ENCODE peak calls at places on chromosomes 5 and 9, in nine cellular contexts. H, Y, S, C, V, J, N, I and L are unnamed samples.

GRCh38 chr5:175671013-175671412 is 13.1 kb downstream of the HRH2 start:
- DNase-seq in H (no peak), Y (no peak), S (no peak), C (no peak), V (no peak), J (no peak), N (no peak), I (no peak), L (no peak)

GRCh38 chr5:29697786-29698414 is 1495.6 kb upstream of the CDH6 start:
- DNase-seq in H (peak; percentile 3), Y (no peak), S (peak; percentile 46), C (peak; percentile 63), V (peak; percentile 28), J (no peak), N (peak; percentile 48), I (no peak), L (peak; percentile 62)

GRCh38 chr9:85202596-85202995 is 533.1 kb downstream of the NTRK2 start:
- DNase-seq in H (no peak), Y (no peak), S (no peak), C (no peak), V (no peak), J (no peak), N (no peak), I (no peak), L (no peak)

GRCh38 chr5:181151146-181151545 is 3.8 kb downstream of the OR2V2 start:
- DNase-seq in H (peak; percentile 41), Y (no peak), S (no peak), C (peak; percentile 65), V (no peak), J (peak; percentile 18), N (peak; percentile 64), I (no peak), L (no peak)

GRCh38 chr5:60102961-60103683 is 209.6 kb upstream of the PDE4D start:
- DNase-seq in H (no peak), Y (no peak), S (no peak), C (no peak), V (no peak), J (peak; percentile 31), N (peak; percentile 28), I (no peak), L (no peak)

GRCh38 chr9:118959366-118959765 is 409.9 kb downstream of the BRINP1 start:
- DNase-seq in H (no peak), Y (no peak), S (no peak), C (no peak), V (no peak), J (no peak), N (no peak), I (no peak), L (no peak)

GRCh38 chr5:52283221-52283620 is 504.5 kb upstream of the ITGA1 start:
- DNase-seq in H (no peak), Y (no peak), S (peak; percentile 6), C (no peak), V (no peak), J (peak; percentile 4), N (peak; percentile 42), I (no peak), L (no peak)

GRCh38 chr9:111831371-111832108 is 36.8 kb upstream of the SHOC1 start:
- DNase-seq in H (no peak), Y (no peak), S (no peak), C (no peak), V (no peak), J (no peak), N (no peak), I (no peak), L (no peak)

DNA sequence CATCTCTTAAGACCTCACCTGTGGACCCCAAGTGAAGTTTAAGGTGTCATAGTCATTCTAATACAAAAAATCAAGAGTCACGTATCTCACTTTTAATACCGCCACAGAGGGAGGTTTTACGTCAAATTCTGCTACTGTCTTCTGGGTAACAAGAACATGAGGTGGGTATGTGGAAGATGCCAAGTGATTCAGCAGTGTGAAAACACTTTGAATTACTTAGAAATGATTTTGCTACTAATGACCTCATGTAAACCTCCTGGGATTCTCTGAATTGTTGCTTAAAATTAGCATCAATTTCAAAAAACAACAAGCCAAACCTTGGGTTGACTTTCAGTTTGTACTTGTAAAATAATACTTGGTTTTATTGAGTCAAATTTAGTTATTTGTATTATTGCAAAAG is 8.7 kb downstream of the DMRT2 start:
- DNase-seq in H (no peak), Y (no peak), S (no peak), C (no peak), V (no peak), J (peak; percentile 37), N (no peak), I (no peak), L (no peak)
- H3K4me3 ChIP-seq in H (no peak overlapping the region), Y (no peak overlapping the region), S (no peak overlapping the region), C (no peak overlapping the region), V (no peak overlapping the region), J (no peak overlapping the region), N (no peak overlapping the region), I (no peak overlapping the region), L (no peak overlapping the region)

GRCh38 chr5:154580422-154580821 is 102.4 kb upstream of the HAND1 start:
- DNase-seq in H (no peak), Y (no peak), S (no peak), C (no peak), V (no peak), J (no peak), N (no peak), I (no peak), L (peak; percentile 22)
- H3K9me2 ChIP-seq in H (no peaks in the 10 kb centered on the region), Y (no peaks in the 10 kb centered on the region), S (no peaks in the 10 kb centered on the region), C (no peaks in the 10 kb centered on the region), V (no peaks in the 10 kb centered on the region), J (no peaks in the 10 kb centered on the region), N (no peaks in the 10 kb centered on the region), I (no peaks in the 10 kb centered on the region), L (no peaks in the 10 kb centered on the region)

DNA sequence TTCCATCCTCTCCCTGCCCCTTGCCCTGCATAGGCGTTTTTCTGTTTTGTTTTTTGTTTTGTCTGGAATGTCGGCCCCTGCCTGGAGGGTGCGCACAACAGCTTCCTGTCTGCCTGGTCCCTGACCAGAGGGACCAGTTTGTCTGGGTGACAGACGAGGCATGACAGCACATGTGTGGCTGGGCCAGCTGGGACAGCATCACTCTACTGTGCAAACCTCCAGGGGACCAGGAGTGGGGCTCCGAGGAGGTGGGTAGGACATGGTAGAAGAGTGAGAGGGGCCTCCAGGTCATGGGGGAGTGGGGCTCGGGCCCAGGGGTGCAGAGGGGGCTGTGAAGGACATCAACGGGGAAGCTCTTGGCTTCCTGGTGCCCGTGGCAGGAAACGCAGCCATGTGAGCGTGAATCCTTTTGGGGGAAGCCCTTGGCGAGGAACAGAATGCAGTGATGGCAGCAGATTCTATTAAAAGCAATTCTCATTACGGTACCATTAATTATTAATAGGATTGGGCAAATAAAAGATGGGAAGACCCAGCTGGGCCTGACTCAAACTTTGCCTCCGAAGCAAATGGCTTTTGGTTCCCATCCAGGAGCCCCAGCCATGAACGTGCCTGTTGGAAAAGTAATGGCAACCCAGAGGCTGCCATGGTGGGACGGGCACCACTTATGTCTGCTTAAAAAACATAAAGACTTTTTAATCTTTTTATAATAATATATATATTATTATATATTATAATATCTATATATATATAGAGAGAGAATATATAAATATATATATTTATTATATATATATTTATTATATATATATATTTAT is 184.4 kb upstream of the IER5L start:
- DNase-seq in H (peak; percentile 71), Y (no peak), S (peak; percentile 9), C (no peak), V (no peak), J (no peak), N (peak; percentile 56), I (peak; percentile 77), L (no peak)
- H3K4me3 ChIP-seq in H (no peak overlapping the region), Y (no peak overlapping the region), S (no peak overlapping the region), C (no peak overlapping the region), V (no peak overlapping the region), J (no peak overlapping the region), N (no peak overlapping the region), I (no peak overlapping the region), L (no peak overlapping the region)

GRCh38 chr9:133938670-133939258 is 53.4 kb downstream of the VAV2 start:
- DNase-seq in H (no peak), Y (no peak), S (no peak), C (no peak), V (no peak), J (no peak), N (no peak), I (no peak), L (no peak)
- H3K9me2 ChIP-seq in H (no peaks in the 10 kb centered on the region), Y (no peaks in the 10 kb centered on the region), S (no peaks in the 10 kb centered on the region), C (no peaks in the 10 kb centered on the region), V (no peaks in the 10 kb centered on the region), J (no peaks in the 10 kb centered on the region), N (no peaks in the 10 kb centered on the region), I (no peaks in the 10 kb centered on the region), L (no peaks in the 10 kb centered on the region)

DNA sequence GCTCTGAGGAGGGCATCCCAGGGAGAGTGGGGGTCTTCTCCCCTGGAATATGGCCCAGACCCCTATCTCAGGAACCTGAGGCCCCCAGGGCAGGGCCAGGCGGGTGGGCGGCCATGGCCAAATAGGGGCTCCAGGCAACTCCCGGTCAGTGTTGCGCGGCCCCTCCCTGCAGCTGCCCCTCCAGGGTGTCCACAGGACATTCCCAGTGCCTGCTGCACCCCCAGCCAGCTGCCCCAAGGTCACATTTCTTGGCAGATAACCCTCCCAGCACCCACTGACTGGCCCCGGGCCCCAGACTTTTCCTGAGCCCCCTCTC is 53.6 kb upstream of the EGFL7 start:
- DNase-seq in H (no peak), Y (no peak), S (no peak), C (no peak), V (no peak), J (no peak), N (no peak), I (no peak), L (no peak)
- H3K4me3 ChIP-seq in H (no peak overlapping the region), Y (no peak overlapping the region), S (no peak overlapping the region), C (no peak overlapping the region), V (no peak overlapping the region), J (no peak overlapping the region), N (no peak overlapping the region), I (no peak overlapping the region), L (no peak overlapping the region)